ENCODE peak calls at places on chromosomes 16 and 17, in six cellular contexts. E, B, X, J, C and M are unnamed samples.

GRCh38 chr17:65332375-65332774 is 195.2 kb downstream of the RGS9 start:
- DNase-seq in X (peak), B (no peak), J (no peak), E (no peak), C (no peak), M (no peak)

GRCh38 chr17:28174352-28175046 is 132.0 kb downstream of the NLK start:
- DNase-seq in C (no peak), J (no peak), E (no peak), B (no peak), X (no peak), M (no peak)

GRCh38 chr17:57806083-57806830 is 43.6 kb downstream of the MRPS23 start:
- DNase-seq in X (no peak), E (no peak), B (no peak), C (no peak), J (no peak), M (no peak)

GRCh38 chr17:73770115-73770848 is 126.0 kb upstream of the SDK2 start:
- DNase-seq in B (peak), J (no peak), E (peak), C (peak), X (peak), M (peak)

GRCh38 chr17:75872434-75873351 is 5.7 kb downstream of the TRIM47 start:
- DNase-seq in E (no peak), C (peak), X (no peak), J (no peak), B (peak), M (peak)

GRCh38 chr16:29665294-29666077 is 2.4 kb downstream of the SPN start:
- DNase-seq in X (no peak), B (no peak), C (no peak), E (no peak), J (no peak), M (no peak)

GRCh38 chr16:10385725-10386516 is at the start of gene ATF7IP2:
- DNase-seq in E (peak), J (peak), C (peak), B (no peak), X (peak), M (peak)

GRCh38 chr16:50856991-50857390 is 115.1 kb downstream of the CYLD start:
- DNase-seq in C (no peak), X (no peak), B (no peak), J (no peak), E (no peak), M (no peak)

GRCh38 chr17:38451840-38452529 is 23.7 kb downstream of the ARHGAP23 start:
- DNase-seq in B (no peak), C (peak), X (peak), E (no peak), J (no peak), M (no peak)

GRCh38 chr17:78032166-78032565 is 73.7 kb downstream of the TNRC6C start:
- DNase-seq in J (no peak), E (no peak), X (no peak), B (no peak), C (peak), M (no peak)

GRCh38 chr17:47317119-47317518 is 6.6 kb upstream of the EFCAB13 start:
- DNase-seq in C (no peak), J (no peak), E (no peak), X (no peak), B (no peak), M (peak)

GRCh38 chr17:43983515-43984411 is 20.7 kb upstream of the NAGS start:
- DNase-seq in B (no peak), C (peak), X (no peak), J (no peak), E (no peak), M (no peak)